ENCODE peak calls at places on chromosomes 4 and X, in four cellular contexts. L is GM12878, V is H1, C is HCT116. F is an unnamed sample.

GRCh38 chr4:122140834-122141233 is 11.3 kb upstream of the BLTP1 start:
- DNase-seq in L (no peak), V (no peak), C (no peak), F (no peak)

GRCh38 chr4:8913121-8913857 is 41.6 kb upstream of the HMX1 start:
- DNase-seq in L (no peak), V (peak), C (no peak), F (no peak)

GRCh38 chrX:69313622-69314290 is 148.5 kb upstream of the PJA1 start:
- DNase-seq in L (no peak), V (peak), C (no peak), F (no peak)

GRCh38 chrX:131802836-131803626 is 220.1 kb upstream of the STK26 start:
- DNase-seq in L (peak), V (peak), C (no peak), F (no peak)

GRCh38 chrX:3711331-3711917 is 2.0 kb downstream of the PRKX start:
- DNase-seq in L (peak), V (no peak), C (no peak), F (no peak)

GRCh38 chr4:183422962-183423653 is 21.3 kb upstream of the CDKN2AIP start:
- DNase-seq in L (no peak), V (no peak), C (no peak), F (no peak)

GRCh38 chrX:11108253-11108941 is 2.7 kb upstream of the HCCS start:
- DNase-seq in L (no peak), V (no peak), C (no peak), F (no peak)

GRCh38 chr4:33072340-33073089 is 2352.3 kb downstream of the PCDH7 start:
- DNase-seq in L (no peak), V (no peak), C (no peak), F (no peak)

GRCh38 chr4:72314869-72315268 is 254.2 kb downstream of the ADAMTS3 start:
- DNase-seq in L (no peak), V (no peak), C (no peak), F (no peak)

GRCh38 chr4:149785686-149786431 is 29.8 kb downstream of the IQCM start:
- DNase-seq in L (no peak), V (no peak), C (no peak), F (no peak)

GRCh38 chr4:82645868-82646267 is 84.1 kb upstream of the TMEM150C start:
- DNase-seq in L (no peak), V (no peak), C (no peak), F (no peak)

GRCh38 chrX:101550362-101550761 is at the start of gene ARMCX1:
- DNase-seq in L (no peak), V (peak), C (no peak), F (peak)

GRCh38 chr4:110484029-110484428 is 8.1 kb downstream of the ENPEP start:
- DNase-seq in L (peak), V (no peak), C (no peak), F (no peak)

GRCh38 chrX:78619829-78620228 is 39.3 kb downstream of the RTL3 start:
- DNase-seq in L (no peak), V (no peak), C (no peak), F (no peak)

GRCh38 chr4:88110826-88111225 is 47.6 kb downstream of the ABCG2 start:
- DNase-seq in L (no peak), V (no peak), C (no peak), F (no peak)

GRCh38 chr4:85681194-85681803 is 206.3 kb downstream of the ARHGAP24 start:
- DNase-seq in L (no peak), V (no peak), C (no peak), F (no peak)

GRCh38 chrX:120260369-120260768 is 9.8 kb downstream of the ZBTB33 start:
- DNase-seq in L (no peak), V (no peak), C (no peak), F (peak)

GRCh38 chr4:110208419-110208818 is 10.0 kb upstream of the ELOVL6 start:
- DNase-seq in L (no peak), V (no peak), C (no peak), F (no peak)

GRCh38 chrX:132023896-132024386 is 839 bp downstream of the STK26 start:
- DNase-seq in L (no peak), V (peak), C (no peak), F (no peak)

GRCh38 chrX:102684772-102685520 is 27.3 kb upstream of the GPRASP2 start:
- DNase-seq in L (peak), V (no peak), C (no peak), F (no peak)

GRCh38 chr4:61152433-61152832 is 47.7 kb upstream of the ADGRL3 start:
- DNase-seq in L (no peak), V (no peak), C (no peak), F (no peak)

GRCh38 chrX:135389717-135390116 is 32.0 kb upstream of the SMIM10L2A start:
- DNase-seq in L (no peak), V (no peak), C (peak), F (peak)

GRCh38 chrX:154439841-154440240 is 2.9 kb downstream of the GDI1 start:
- DNase-seq in L (no peak), V (no peak), C (no peak), F (no peak)

GRCh38 chr4:159174645-159175147 is 71.8 kb downstream of the RAPGEF2 start:
- DNase-seq in L (no peak), V (no peak), C (no peak), F (no peak)

GRCh38 chr4:45172636-45173035 is 446.3 kb upstream of the GNPDA2 start:
- DNase-seq in L (no peak), V (no peak), C (no peak), F (no peak)

GRCh38 chrX:20459410-20460350 is 193.0 kb upstream of the RPS6KA3 start:
- DNase-seq in L (no peak), V (no peak), C (no peak), F (no peak)

GRCh38 chr4:56215901-56216300 is 171.4 kb downstream of the AASDH start:
- DNase-seq in L (no peak), V (no peak), C (peak), F (no peak)

GRCh38 chrX:130261494-130261893 is 7.2 kb downstream of the ZNF280C start:
- DNase-seq in L (no peak), V (no peak), C (no peak), F (no peak)

GRCh38 chr4:56907489-56908205 is at the start of gene REST:
- DNase-seq in L (no peak), V (peak), C (no peak), F (peak)

GRCh38 chr4:147776600-147777175 is 44.8 kb downstream of the ARHGAP10 start:
- DNase-seq in L (no peak), V (no peak), C (no peak), F (no peak)

GRCh38 chrX:46279925-46280313 is 265.3 kb downstream of the ZNF674 start:
- DNase-seq in L (no peak), V (no peak), C (no peak), F (no peak)

GRCh38 chrX:46278591-46278990 is 266.6 kb downstream of the ZNF674 start:
- DNase-seq in L (no peak), V (no peak), C (no peak), F (no peak)

DNA sequence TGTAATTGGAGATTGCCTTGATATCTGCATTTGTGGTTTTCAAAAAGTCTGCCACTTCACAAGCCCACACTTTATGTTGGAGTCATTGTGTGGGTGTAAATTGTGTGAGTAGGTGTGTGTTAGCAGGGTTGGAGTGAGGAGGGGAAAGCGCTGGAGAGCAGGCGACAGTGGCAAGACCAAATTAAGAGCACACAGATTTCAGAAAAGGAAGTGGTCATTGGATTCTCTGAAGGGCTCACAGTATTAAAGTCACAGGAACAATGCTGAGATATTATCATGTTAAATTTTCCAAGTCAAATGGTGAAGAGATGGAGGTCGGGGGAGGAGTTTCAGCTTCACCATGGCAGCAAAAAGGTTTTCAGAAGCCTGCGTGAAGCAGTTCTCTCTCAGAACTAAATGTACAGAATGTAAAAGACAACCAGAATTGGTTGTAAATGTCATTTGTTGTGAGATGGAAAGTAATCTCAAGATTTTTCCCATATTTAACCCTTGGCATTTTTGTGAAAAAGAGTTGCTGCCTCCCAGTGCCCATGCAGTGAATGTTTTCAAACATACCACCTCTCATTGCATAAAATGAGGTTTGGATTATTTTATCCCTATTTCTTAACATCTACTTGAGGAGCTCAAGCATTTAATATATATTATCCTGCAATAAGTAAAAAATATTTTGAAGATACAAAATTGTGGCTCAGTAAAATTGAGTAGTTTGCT is 265.9 kb downstream of the ZNF674 start:
- DNase-seq in L (no peak), V (no peak), C (no peak), F (no peak)
- TF ChIP-seq JUND in L (no peak), V (no peak), C (no peak), F (no peak)

GRCh38 chr4:3334316-3334715 is 41.5 kb downstream of the RGS12 start:
- DNase-seq in L (no peak), V (no peak), C (no peak), F (no peak)
- TF ChIP-seq JUND in L (no peak), V (no peak), C (no peak), F (no peak)

GRCh38 chr4:23006756-23007155 is 314.0 kb downstream of the GBA3 start:
- DNase-seq in L (no peak), V (no peak), C (no peak), F (no peak)
- TF ChIP-seq JUND in L (no peak), V (no peak), C (no peak), F (no peak)

DNA sequence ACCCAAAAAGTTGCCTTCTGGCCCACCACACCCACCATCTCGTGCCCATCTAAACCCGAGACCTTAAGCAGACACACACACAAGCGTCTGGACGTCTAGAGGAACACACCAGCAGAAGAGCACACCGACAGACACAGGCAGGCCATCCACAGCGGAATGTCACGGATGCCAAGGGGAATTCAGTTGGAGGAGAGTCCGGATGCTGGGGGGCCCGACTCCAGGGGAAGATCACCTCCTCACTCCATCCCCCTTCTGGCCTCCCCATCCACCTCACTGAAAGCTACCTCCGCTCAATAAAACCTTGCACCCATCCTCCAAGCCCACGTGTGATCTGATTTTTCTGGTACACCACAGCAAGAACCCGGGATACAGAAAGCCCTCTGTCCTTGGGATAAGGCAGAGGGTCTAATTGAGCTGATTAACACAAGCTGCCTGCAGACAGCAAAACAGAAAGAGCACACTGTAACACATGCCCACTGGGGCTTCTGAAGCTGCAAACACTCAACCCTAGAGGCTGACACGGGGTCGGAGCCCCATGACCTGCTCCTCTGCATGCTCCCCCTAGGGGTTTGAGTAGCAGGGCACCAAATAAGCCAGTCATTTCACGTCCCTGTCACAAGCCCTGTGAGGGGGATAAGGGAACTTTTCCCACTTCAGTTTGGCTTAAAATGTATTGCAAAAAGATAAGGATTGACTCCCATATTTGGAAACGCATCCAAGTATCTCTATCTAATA is 339.6 kb upstream of the PCDH10 start:
- DNase-seq in L (no peak), V (peak), C (no peak), F (no peak)
- TF ChIP-seq JUND in L (no peak), V (no peak), C (no peak), F (no peak)

GRCh38 chrX:46298821-46299220 is 246.4 kb downstream of the ZNF674 start:
- DNase-seq in L (no peak), V (no peak), C (no peak), F (no peak)

GRCh38 chrX:46295963-46296362 is 249.3 kb downstream of the ZNF674 start:
- DNase-seq in L (no peak), V (no peak), C (no peak), F (no peak)

DNA sequence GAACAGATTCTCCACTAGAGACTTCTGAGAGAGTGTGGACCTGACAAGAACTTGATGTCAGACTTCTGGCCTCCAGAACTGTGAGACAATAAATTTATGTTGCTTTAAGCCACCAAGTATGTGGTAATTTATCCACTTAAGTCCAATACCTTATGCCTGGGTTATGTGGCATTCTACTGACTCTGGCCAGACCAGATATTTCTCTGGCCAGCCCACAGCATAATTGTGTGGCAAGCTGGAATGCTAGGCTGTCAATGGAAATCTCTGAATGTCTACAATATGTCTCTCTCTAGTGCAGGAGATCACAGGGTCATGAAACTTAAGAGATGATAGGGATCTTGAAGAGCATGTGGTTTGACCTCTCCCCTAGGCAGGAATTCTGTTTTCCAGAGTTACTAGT is 251.0 kb downstream of the ZNF674 start:
- DNase-seq in L (no peak), V (no peak), C (no peak), F (no peak)
- TF ChIP-seq JUND in L (no peak), V (no peak), C (no peak), F (no peak)

GRCh38 chr4:73589261-73589847 is 30.9 kb downstream of the RASSF6 start:
- DNase-seq in L (peak), V (no peak), C (no peak), F (no peak)
- TF ChIP-seq JUND in L (no peak), V (no peak), C (no peak), F (no peak)

GRCh38 chr4:78222575-78223186 is 165.6 kb downstream of the FRAS1 start:
- DNase-seq in L (no peak), V (no peak), C (no peak), F (no peak)
- TF ChIP-seq JUND in L (no peak), V (no peak), C (no peak), F (no peak)

GRCh38 chr4:123403205-123403604 is 6.6 kb downstream of the SPRY1 start:
- DNase-seq in L (no peak), V (no peak), C (no peak), F (no peak)
- TF ChIP-seq JUND in L (no peak), V (no peak), C (no peak), F (no peak)

DNA sequence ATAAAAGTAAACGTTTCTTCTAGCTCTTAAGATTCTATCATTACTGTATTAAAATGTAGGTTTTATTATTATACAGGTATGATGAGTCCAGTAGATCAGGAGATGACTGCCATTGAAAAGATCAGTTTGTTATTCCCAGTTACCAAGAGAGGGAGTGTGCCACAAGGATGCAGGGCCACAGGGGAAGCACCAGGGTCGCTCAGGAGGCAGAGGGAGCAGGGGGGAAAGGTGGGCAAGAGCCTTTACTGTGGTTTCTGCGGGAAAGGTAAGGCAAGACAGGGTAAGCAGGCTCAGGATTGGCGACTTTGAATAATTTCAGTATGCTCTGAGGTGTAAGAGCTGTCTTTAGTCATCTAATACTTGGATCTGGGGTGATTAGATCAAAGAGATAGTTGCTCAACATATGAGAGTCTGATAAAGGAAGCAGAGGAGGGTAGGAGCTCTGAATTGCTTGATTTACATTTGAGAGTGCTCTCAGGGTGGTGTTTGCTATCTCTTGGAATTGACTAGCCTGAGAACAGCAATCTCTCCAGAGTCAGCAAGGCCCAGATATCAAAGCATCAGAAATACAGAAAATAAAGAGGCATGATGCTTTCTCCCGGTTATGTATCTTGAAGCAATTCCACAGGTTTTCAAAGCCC is 86.0 kb downstream of the NDST3 start:
- DNase-seq in L (no peak), V (no peak), C (no peak), F (no peak)
- TF ChIP-seq JUND in L (no peak), V (no peak), C (no peak), F (no peak)

GRCh38 chr4:16544251-16544721 is 318.0 kb upstream of the TAPT1 start:
- DNase-seq in L (no peak), V (no peak), C (no peak), F (no peak)

GRCh38 chr4:16550488-16550980 is 324.3 kb upstream of the TAPT1 start:
- DNase-seq in L (no peak), V (no peak), C (no peak), F (no peak)

GRCh38 chr4:16545656-16546055 is 319.4 kb upstream of the TAPT1 start:
- DNase-seq in L (no peak), V (no peak), C (no peak), F (no peak)
- TF ChIP-seq JUND in L (no peak), V (no peak), C (no peak), F (no peak)